ENCODE peak calls at places on chromosomes 16 and 17, in four cellular contexts. C is fibroblast of mammary gland, E is IMR-90, S is adrenal gland. Q is an unnamed sample.

GRCh38 chr17:72465191-72466024 is 344.6 kb downstream of the SOX9 start:
- DNase-seq in C (peak), E (peak), S (peak), Q (peak)

GRCh38 chr17:29972277-29972676 is 30.8 kb downstream of the EFCAB5 start:
- DNase-seq in C (no peak), E (no peak), S (no peak), Q (no peak)

GRCh38 chr17:29862127-29862526 is 67.9 kb downstream of the SSH2 start:
- DNase-seq in C (no peak), E (no peak), S (no peak), Q (no peak)

GRCh38 chr16:49588729-49589384 is 215.3 kb downstream of the C16orf78 start:
- DNase-seq in C (peak), E (peak), S (no peak), Q (peak)

GRCh38 chr16:4245400-4245799 is 3.5 kb upstream of the SRL start:
- DNase-seq in C (peak), E (peak), S (no peak), Q (no peak)

GRCh38 chr17:79741751-79742588 is 11.2 kb downstream of the ENPP7 start:
- DNase-seq in C (peak), E (peak), S (peak), Q (peak)

GRCh38 chr16:68951991-68952877 is 108.9 kb downstream of the TANGO6 start:
- DNase-seq in C (peak), E (peak), S (no peak), Q (peak)

GRCh38 chr17:62692159-62692651 is 64.7 kb downstream of the MRC2 start:
- DNase-seq in C (no peak), E (no peak), S (no peak), Q (no peak)

GRCh38 chr16:12907670-12908233 is 6.4 kb downstream of the SHISA9 start:
- DNase-seq in C (no peak), E (no peak), S (no peak), Q (no peak)

GRCh38 chr16:89246383-89246902 is 28.9 kb downstream of the ZNF778 start:
- DNase-seq in C (no peak), E (no peak), S (no peak), Q (no peak)

GRCh38 chr17:42775534-42776098 is 2.4 kb downstream of the VPS25 start:
- DNase-seq in C (no peak), E (peak), S (no peak), Q (peak)

GRCh38 chr17:42773290-42774035 is at the start of gene VPS25:
- DNase-seq in C (peak), E (peak), S (peak), Q (peak)

GRCh38 chr17:42767512-42767911 is 5.7 kb upstream of the VPS25 start:
- DNase-seq in C (no peak), E (no peak), S (no peak), Q (no peak)

GRCh38 chr17:42774066-42774750 is 959 bp downstream of the VPS25 start:
- DNase-seq in C (no peak), E (peak), S (no peak), Q (peak)

DNA sequence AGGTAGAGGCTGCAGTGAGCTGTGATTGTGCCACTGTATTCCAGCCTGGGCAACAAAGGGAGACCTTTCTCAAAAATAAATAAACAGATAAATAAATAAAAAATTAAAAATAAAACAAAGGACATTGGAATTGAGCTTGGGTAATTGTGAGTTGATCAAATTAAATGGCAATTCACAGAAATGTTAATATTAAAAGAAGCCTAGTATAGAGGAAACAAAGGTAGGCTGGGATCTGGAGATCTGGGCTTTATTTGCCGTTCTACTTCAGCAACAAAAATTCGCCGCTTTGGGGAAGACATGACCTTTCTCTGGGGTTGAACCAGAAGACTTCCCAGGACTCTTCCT is 332 bp upstream of the VPS25 start:
- DNase-seq in C (no peak), E (no peak), S (no peak), Q (no peak)
- H3K4me3 ChIP-seq in C (peak), E (peak), S (peak), Q (peak)

DNA sequence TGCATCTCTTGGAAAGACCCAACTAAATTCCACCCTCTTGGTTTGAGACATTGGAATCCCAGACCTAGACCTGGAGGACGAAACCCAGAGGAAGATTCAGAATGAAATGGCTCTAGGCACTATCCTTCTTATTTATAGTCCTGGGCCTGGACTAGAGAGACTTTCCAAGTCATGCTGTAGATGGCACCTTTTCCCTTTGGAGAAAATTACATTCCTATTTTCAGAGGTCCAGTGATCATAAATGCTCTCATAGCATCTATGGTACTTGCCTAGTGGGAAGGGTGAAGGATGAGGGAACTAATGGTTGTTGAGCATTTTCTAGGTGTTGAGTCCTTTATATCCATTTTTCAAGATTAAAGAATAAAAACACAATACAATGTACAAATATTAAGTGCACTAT is 37.1 kb downstream of the SPACA3 start:
- DNase-seq in C (no peak), E (no peak), S (no peak), Q (no peak)
- TF ChIP-seq CTCF in C (no peak), E (no peak), S (no peak), Q (no peak)

GRCh38 chr17:13029340-13029739 is 11.5 kb upstream of the ELAC2 start:
- DNase-seq in C (no peak), E (no peak), S (no peak), Q (no peak)

GRCh38 chr17:13027246-13027645 is 9.4 kb upstream of the ELAC2 start:
- DNase-seq in C (peak), E (peak), S (no peak), Q (no peak)

GRCh38 chr17:13031718-13032350 is 14.0 kb upstream of the ELAC2 start:
- DNase-seq in C (peak), E (peak), S (peak), Q (peak)

GRCh38 chr17:13025687-13026086 is 7.9 kb upstream of the ELAC2 start:
- DNase-seq in C (no peak), E (no peak), S (no peak), Q (no peak)

GRCh38 chr17:13030459-13031305 is 12.9 kb upstream of the ELAC2 start:
- DNase-seq in C (peak), E (peak), S (no peak), Q (peak)
- H3K4me3 ChIP-seq in C (no peak), E (no peak), S (no peak), Q (no peak)

DNA sequence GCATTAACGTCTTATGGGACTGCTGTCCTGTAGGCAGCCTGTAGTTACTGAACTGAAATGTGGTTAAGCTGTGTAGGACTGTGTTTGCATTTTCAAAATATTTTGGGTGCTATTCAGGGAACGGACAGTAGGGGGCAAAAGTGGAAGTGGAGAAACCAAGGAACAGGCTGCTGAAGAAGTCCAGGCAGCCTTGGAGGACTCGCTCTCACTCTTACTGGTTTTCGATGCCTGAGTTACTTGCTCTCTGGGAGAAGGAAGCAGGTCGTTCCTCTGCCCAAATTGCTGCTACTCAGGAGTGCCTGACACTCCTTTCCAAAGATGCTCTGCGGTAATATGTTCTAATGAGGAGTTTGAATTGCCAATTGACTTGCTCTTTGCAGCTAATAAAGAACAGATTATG is 64.5 kb upstream of the RBFOX1 start:
- DNase-seq in C (peak), E (no peak), S (peak), Q (no peak)
- TF ChIP-seq CTCF in C (peak), E (no peak), S (peak), Q (peak)

DNA sequence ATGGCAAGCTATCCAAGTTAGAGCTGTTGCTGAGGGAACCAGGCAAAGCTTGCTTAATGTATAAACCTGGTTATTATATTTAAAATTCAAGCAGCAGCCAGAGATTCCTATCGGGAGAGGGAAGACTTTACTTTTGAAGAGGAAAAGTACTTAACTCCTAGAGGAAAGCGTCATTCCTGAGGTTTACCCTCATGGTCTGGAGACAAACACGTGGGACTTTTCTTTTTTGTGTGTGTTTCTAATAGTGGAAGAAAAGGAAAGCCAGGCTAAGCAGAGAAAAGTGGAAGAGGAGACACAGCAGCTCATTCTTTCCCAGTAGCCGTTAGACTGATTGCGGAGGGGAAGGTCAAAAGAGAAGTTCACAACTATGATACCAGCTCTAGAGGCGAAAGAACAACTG is 40.0 kb upstream of the MYH10 start:
- DNase-seq in C (no peak), E (peak), S (no peak), Q (no peak)
- H3K4me3 ChIP-seq in C (no peak), E (no peak), S (no peak), Q (no peak)

GRCh38 chr17:70074991-70075390 is at the start of gene KCNJ16:
- DNase-seq in C (no peak), E (no peak), S (no peak), Q (no peak)

GRCh38 chr17:70073799-70074198 is 1.2 kb upstream of the KCNJ16 start:
- DNase-seq in C (no peak), E (no peak), S (no peak), Q (no peak)

GRCh38 chr17:70072900-70073299 is 2.1 kb upstream of the KCNJ16 start:
- DNase-seq in C (no peak), E (no peak), S (no peak), Q (no peak)

GRCh38 chr17:70073326-70073725 is 1.7 kb upstream of the KCNJ16 start:
- DNase-seq in C (no peak), E (no peak), S (no peak), Q (no peak)

GRCh38 chr17:70074236-70074830 is 692 bp upstream of the KCNJ16 start:
- DNase-seq in C (no peak), E (no peak), S (no peak), Q (no peak)
- TF ChIP-seq CTCF in C (no peak), E (no peak), S (no peak), Q (no peak)

Q was measured in astrocyte of the spinal cord.